ENCODE peak calls at places on chromosome 20, in ten cellular contexts. L, V, H, M, W, E, B, U, F and Q are unnamed samples. For H3K4me1 and H3K9me3, the result is how much of the 10 kb centered on the place peaks cover.

GRCh38 chr20:51456511-51457280 is 85.8 kb downstream of the NFATC2 start:
- DNase-seq in L (peak), V (peak), H (peak), M (no peak), W (peak), E (peak), B (peak), U (peak), F (peak), Q (peak)

GRCh38 chr20:58882704-58883089 is 30.2 kb downstream of the GNAS start:
- DNase-seq in L (no peak), V (no peak), H (no peak), M (no peak), W (no peak), E (no peak), B (no peak), U (no peak), F (no peak), Q (no peak)

GRCh38 chr20:62969179-62969760 is 16.8 kb downstream of the SLC17A9 start:
- DNase-seq in L (no peak), V (no peak), H (no peak), M (no peak), W (no peak), E (no peak), B (no peak), U (no peak), F (no peak), Q (no peak)

GRCh38 chr20:2167122-2167521 is 65.5 kb downstream of the STK35 start:
- DNase-seq in L (no peak), V (no peak), H (no peak), M (no peak), W (no peak), E (no peak), B (no peak), U (no peak), F (no peak), Q (no peak)

GRCh38 chr20:13449868-13450441 is 188.8 kb downstream of the TASP1 start:
- DNase-seq in L (no peak), V (no peak), H (no peak), M (no peak), W (no peak), E (no peak), B (no peak), U (no peak), F (no peak), Q (no peak)

GRCh38 chr20:59365611-59366284 is 65.3 kb downstream of the EDN3 start:
- DNase-seq in L (no peak), V (peak), H (no peak), M (no peak), W (no peak), E (no peak), B (no peak), U (no peak), F (no peak), Q (no peak)

GRCh38 chr20:36676701-36677421 is 30.9 kb upstream of the SLA2 start:
- DNase-seq in L (no peak), V (no peak), H (peak), M (no peak), W (no peak), E (no peak), B (peak), U (peak), F (no peak), Q (no peak)

GRCh38 chr20:21682576-21682975 is 22.9 kb upstream of the PAX1 start:
- DNase-seq in L (no peak), V (no peak), H (no peak), M (no peak), W (no peak), E (no peak), B (no peak), U (no peak), F (no peak), Q (no peak)

GRCh38 chr20:3749689-3750639 is 17.5 kb downstream of the HSPA12B start:
- DNase-seq in L (no peak), V (peak), H (no peak), M (no peak), W (peak), E (no peak), B (peak), U (peak), F (no peak), Q (no peak)

GRCh38 chr20:53547664-53548239 is 45.9 kb downstream of the ZNF217 start:
- DNase-seq in L (peak), V (no peak), H (no peak), M (peak), W (no peak), E (peak), B (peak), U (peak), F (peak), Q (no peak)

GRCh38 chr20:59104848-59105247 is 58.8 kb upstream of the ZNF831 start:
- DNase-seq in L (no peak), V (no peak), H (no peak), M (no peak), W (no peak), E (no peak), B (no peak), U (no peak), F (no peak), Q (no peak)

GRCh38 chr20:45444050-45444449 is 25.5 kb upstream of the WFDC2 start:
- DNase-seq in L (no peak), V (no peak), H (no peak), M (peak), W (no peak), E (no peak), B (no peak), U (no peak), F (no peak), Q (no peak)

GRCh38 chr20:34065260-34065659 is 46.8 kb downstream of the EIF2S2 start:
- DNase-seq in L (no peak), V (no peak), H (no peak), M (no peak), W (peak), E (no peak), B (no peak), U (peak), F (peak), Q (no peak)
- H3K4me1 ChIP-seq in L (under half), V (under half), H (under half), M (under half), W (under half), E (under half), B (under half), U (under half), F (under half), Q (under half)

DNA sequence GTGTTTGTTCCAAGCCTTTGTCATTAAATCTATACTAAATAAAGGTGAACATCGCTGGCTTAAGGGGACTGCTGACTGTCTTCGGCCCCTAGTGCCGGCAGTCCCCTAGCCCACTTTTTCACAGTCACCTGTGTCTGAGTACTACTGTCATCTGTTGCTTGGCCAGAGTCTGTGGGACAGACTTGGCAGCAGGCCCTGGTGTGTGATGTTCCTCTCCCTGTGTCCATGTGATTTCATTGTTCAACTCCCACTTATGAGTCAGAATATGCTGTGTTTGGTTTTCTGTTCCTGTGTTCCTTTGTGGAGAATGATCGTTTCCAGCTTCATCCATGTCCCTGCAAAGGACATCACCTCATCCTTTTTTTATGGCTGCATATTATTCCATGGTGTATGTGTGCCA is 133.4 kb downstream of the HAO1 start:
- DNase-seq in L (no peak), V (no peak), H (no peak), M (no peak), W (no peak), E (no peak), B (no peak), U (no peak), F (no peak), Q (no peak)
- H3K9me3 ChIP-seq in L (under half), V (under half), H (under half), M (under half), W (under half), E (under half), B (under half), U (under half), F (under half), Q (under half)

GRCh38 chr20:5192570-5193431 is 66.0 kb downstream of the CDS2 start:
- DNase-seq in L (no peak), V (no peak), H (no peak), M (no peak), W (no peak), E (no peak), B (no peak), U (no peak), F (no peak), Q (no peak)
- TF ChIP-seq CTCF in L (no peak), V (peak), H (peak), M (no peak), W (no peak), E (no peak), B (no peak), U (no peak), F (no peak), Q (no peak)

GRCh38 chr20:41198443-41198842 is 61.1 kb downstream of the PLCG1 start:
- DNase-seq in L (no peak), V (no peak), H (no peak), M (no peak), W (no peak), E (no peak), B (no peak), U (no peak), F (no peak), Q (no peak)
- H3K4me1 ChIP-seq in L (under half), V (under half), H (under half), M (under half), W (under half), E (under half), B (under half), U (under half), F (under half), Q (under half)

GRCh38 chr20:56163806-56164205 is 84.7 kb upstream of the MC3R start:
- DNase-seq in L (no peak), V (no peak), H (no peak), M (no peak), W (no peak), E (no peak), B (no peak), U (no peak), F (no peak), Q (no peak)
- H3K9me3 ChIP-seq in L (under half), V (under half), H (under half), M (under half), W (under half), E (under half), B (under half), U (under half), F (under half), Q (under half)